ENCODE peak calls at places on chromosomes 5 and 9, in eight cellular contexts. P, G, F, R, Q, T, S and N are unnamed samples. For H3K4me1, the result is how much of the 10 kb centered on the place peaks cover.

GRCh38 chr9:73042155-73042554 is 89.3 kb upstream of the ALDH1A1 start:
- DNase-seq in P (no peak), G (no peak), F (no peak), R (no peak), Q (no peak), T (no peak), S (no peak), N (no peak)

GRCh38 chr9:16729656-16730055 is 140.8 kb downstream of the BNC2 start:
- DNase-seq in P (no peak), G (peak), F (peak), R (no peak), Q (no peak), T (no peak), S (no peak), N (no peak)

GRCh38 chr5:58239731-58240130 is 220.2 kb downstream of the PLK2 start:
- DNase-seq in P (no peak), G (no peak), F (no peak), R (no peak), Q (no peak), T (no peak), S (no peak), N (no peak)

GRCh38 chr5:14935341-14935740 is 63.8 kb upstream of the ANKH start:
- DNase-seq in P (no peak), G (no peak), F (no peak), R (no peak), Q (no peak), T (no peak), S (no peak), N (no peak)

GRCh38 chr5:31469886-31470285 is 62.0 kb downstream of the DROSHA start:
- DNase-seq in P (no peak), G (peak), F (no peak), R (no peak), Q (no peak), T (no peak), S (no peak), N (no peak)

GRCh38 chr5:153781325-153781724 is 257.4 kb downstream of the FAM114A2 start:
- DNase-seq in P (no peak), G (no peak), F (no peak), R (no peak), Q (no peak), T (no peak), S (no peak), N (no peak)

GRCh38 chr5:138955672-138956295 is 80.6 kb upstream of the LRRTM2 start:
- DNase-seq in P (no peak), G (no peak), F (no peak), R (no peak), Q (peak), T (no peak), S (no peak), N (peak)

GRCh38 chr5:14752497-14753071 is 88.1 kb downstream of the OTULIN start:
- DNase-seq in P (no peak), G (no peak), F (no peak), R (peak), Q (no peak), T (no peak), S (no peak), N (no peak)

GRCh38 chr9:127283917-127284316 is 19.3 kb downstream of the GARNL3 start:
- DNase-seq in P (peak), G (peak), F (peak), R (no peak), Q (no peak), T (no peak), S (peak), N (no peak)

GRCh38 chr9:2967779-2968178 is 123.9 kb upstream of the PUM3 start:
- DNase-seq in P (no peak), G (no peak), F (no peak), R (no peak), Q (no peak), T (no peak), S (no peak), N (no peak)

GRCh38 chr9:38359297-38359653 is 33.2 kb upstream of the ALDH1B1 start:
- DNase-seq in P (no peak), G (no peak), F (no peak), R (peak), Q (no peak), T (no peak), S (no peak), N (no peak)

GRCh38 chr5:77568082-77568481 is 70.4 kb downstream of the OTP start:
- DNase-seq in P (no peak), G (no peak), F (no peak), R (no peak), Q (no peak), T (no peak), S (no peak), N (no peak)

GRCh38 chr5:32182463-32183081 is 8.5 kb upstream of the GOLPH3 start:
- DNase-seq in P (no peak), G (no peak), F (no peak), R (no peak), Q (no peak), T (no peak), S (no peak), N (no peak)

GRCh38 chr9:112890106-112891081 is at the start of gene SLC46A2:
- DNase-seq in P (peak), G (no peak), F (no peak), R (no peak), Q (peak), T (peak), S (no peak), N (no peak)

GRCh38 chr5:53908752-53909151 is 348.3 kb downstream of the NDUFS4 start:
- DNase-seq in P (no peak), G (no peak), F (no peak), R (no peak), Q (no peak), T (no peak), S (no peak), N (no peak)

GRCh38 chr5:106521701-106522100 is 1149.0 kb downstream of the EFNA5 start:
- DNase-seq in P (no peak), G (peak), F (no peak), R (no peak), Q (no peak), T (no peak), S (no peak), N (no peak)

GRCh38 chr5:61450170-61450815 is 118.2 kb downstream of the ZSWIM6 start:
- DNase-seq in P (no peak), G (peak), F (peak), R (no peak), Q (no peak), T (no peak), S (no peak), N (no peak)

GRCh38 chr9:120043448-120043847 is 536.5 kb downstream of the CDK5RAP2 start:
- DNase-seq in P (no peak), G (no peak), F (no peak), R (no peak), Q (no peak), T (no peak), S (no peak), N (no peak)

GRCh38 chr9:92042260-92042659 is 73.0 kb downstream of the SPTLC1 start:
- DNase-seq in P (no peak), G (no peak), F (no peak), R (no peak), Q (no peak), T (no peak), S (no peak), N (no peak)

GRCh38 chr9:119020284-119020683 is 349.0 kb downstream of the BRINP1 start:
- DNase-seq in P (no peak), G (no peak), F (no peak), R (no peak), Q (no peak), T (peak), S (no peak), N (no peak)

GRCh38 chr5:180495991-180496741 is 2.0 kb downstream of the CNOT6 start:
- DNase-seq in P (no peak), G (no peak), F (no peak), R (no peak), Q (no peak), T (no peak), S (no peak), N (no peak)

GRCh38 chr5:55633574-55634203 is 78.4 kb downstream of the SLC38A9 start:
- DNase-seq in P (peak), G (peak), F (no peak), R (no peak), Q (no peak), T (peak), S (peak), N (no peak)

GRCh38 chr9:78769684-78770083 is 472.8 kb downstream of the PSAT1 start:
- DNase-seq in P (no peak), G (no peak), F (no peak), R (no peak), Q (no peak), T (no peak), S (no peak), N (no peak)

GRCh38 chr5:174271316-174271715 is 225.8 kb downstream of the NSG2 start:
- DNase-seq in P (no peak), G (no peak), F (no peak), R (no peak), Q (no peak), T (no peak), S (no peak), N (no peak)

GRCh38 chr5:50666261-50667078 is at the start of gene PARP8:
- DNase-seq in P (peak), G (peak), F (peak), R (no peak), Q (peak), T (peak), S (peak), N (peak)

GRCh38 chr5:128825826-128826225 is 139.5 kb upstream of the SLC27A6 start:
- DNase-seq in P (no peak), G (peak), F (no peak), R (no peak), Q (no peak), T (no peak), S (no peak), N (no peak)

GRCh38 chr9:96020822-96021615 is 145.5 kb downstream of the ERCC6L2 start:
- DNase-seq in P (no peak), G (no peak), F (peak), R (no peak), Q (no peak), T (peak), S (no peak), N (no peak)

GRCh38 chr5:55994502-55994997 is at the start of gene IL6ST:
- DNase-seq in P (no peak), G (peak), F (no peak), R (peak), Q (peak), T (no peak), S (no peak), N (peak)

GRCh38 chr9:78189461-78189860 is 46.4 kb upstream of the CEP78 start:
- DNase-seq in P (no peak), G (no peak), F (no peak), R (no peak), Q (no peak), T (no peak), S (no peak), N (no peak)

GRCh38 chr9:97982719-97983523 is at the start of gene ANP32B:
- DNase-seq in P (peak), G (peak), F (peak), R (peak), Q (peak), T (peak), S (peak), N (peak)
- H3K4me1 ChIP-seq in P (under half), G (under half), F (under half), R (half or more), Q (under half), T (under half), S (under half), N (under half)

GRCh38 chr5:140549237-140550144 is 2.0 kb downstream of the EIF4EBP3 start:
- DNase-seq in P (no peak), G (peak), F (peak), R (no peak), Q (peak), T (peak), S (peak), N (peak)
- TF ChIP-seq POLR2A in P (no peak), G (no peak), F (no peak), R (no peak), Q (no peak), T (no peak), S (no peak), N (peak)

DNA sequence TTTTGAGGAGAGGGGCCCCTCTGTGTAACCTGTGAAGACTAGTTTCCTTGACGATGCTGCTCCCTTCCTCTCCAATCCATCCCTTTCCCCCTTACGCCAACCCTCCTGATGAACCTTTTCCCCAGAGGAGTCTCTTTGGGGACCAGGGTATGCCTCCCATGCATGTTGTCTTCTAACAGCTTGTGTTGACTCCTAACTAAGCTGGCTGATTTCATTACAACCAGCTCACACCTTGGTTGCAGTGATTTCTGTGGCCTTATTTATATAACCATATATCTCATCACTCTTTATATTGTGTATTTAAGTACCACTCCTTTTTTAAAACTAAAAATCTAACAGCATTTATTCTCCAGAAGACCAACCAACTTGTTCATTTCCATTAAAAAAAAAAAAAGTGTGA is 42.5 kb downstream of the SFXN1 start:
- DNase-seq in P (no peak), G (no peak), F (no peak), R (no peak), Q (no peak), T (no peak), S (no peak), N (no peak)
- H3K4me1 ChIP-seq in P (under half), G (under half), F (under half), R (under half), Q (under half), T (under half), S (under half), N (under half)

DNA sequence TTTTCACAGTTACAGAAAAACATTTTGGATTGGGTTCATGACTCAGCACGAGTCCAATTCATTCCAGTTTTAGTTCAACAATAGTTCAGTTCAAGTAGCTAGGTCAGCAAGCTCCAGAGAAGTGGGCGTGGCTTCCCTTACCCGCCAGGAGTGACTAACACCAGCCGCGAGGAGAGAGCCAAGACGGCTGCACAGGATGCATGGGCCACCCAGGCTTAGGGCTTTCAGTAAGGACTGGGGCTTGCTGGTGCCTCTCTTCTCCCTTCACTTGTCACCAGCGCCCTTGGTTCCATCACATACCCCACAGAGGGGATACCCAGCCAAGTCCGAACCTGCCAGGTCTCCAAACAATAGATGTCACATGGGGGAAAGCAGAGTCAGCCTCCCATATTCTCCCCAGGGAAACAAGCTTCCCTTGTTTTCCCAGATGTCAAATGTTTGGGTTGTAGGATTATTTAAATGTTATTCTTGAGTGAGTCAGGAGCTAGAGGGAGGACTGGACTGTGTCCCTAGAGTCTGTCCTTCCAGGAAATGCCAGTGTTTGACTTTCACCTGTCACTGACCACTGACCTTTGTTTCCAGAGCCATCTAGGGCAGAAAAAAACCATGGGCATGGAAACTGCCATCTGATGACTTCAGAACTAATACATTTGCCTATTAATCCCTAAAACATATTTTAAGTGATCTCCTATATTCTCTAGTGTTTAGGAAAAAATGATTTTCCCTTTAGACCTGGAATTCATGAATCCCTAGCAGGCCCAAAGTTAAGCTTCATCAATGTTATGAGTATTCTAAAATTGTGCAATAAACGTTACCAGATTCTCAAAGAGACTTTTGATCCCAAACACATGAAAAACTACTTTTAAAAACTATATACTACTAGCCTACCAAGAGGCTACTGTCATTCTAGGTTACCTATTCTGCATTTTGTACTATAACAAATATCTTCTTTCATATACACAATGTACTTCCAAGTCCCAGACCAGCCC is 51.9 kb downstream of the NIPAL4 start:
- DNase-seq in P (peak), G (peak), F (peak), R (peak), Q (peak), T (peak), S (peak), N (peak)
- TF ChIP-seq POLR2A in P (peak), G (no peak), F (no peak), R (no peak), Q (no peak), T (no peak), S (no peak), N (no peak)

DNA sequence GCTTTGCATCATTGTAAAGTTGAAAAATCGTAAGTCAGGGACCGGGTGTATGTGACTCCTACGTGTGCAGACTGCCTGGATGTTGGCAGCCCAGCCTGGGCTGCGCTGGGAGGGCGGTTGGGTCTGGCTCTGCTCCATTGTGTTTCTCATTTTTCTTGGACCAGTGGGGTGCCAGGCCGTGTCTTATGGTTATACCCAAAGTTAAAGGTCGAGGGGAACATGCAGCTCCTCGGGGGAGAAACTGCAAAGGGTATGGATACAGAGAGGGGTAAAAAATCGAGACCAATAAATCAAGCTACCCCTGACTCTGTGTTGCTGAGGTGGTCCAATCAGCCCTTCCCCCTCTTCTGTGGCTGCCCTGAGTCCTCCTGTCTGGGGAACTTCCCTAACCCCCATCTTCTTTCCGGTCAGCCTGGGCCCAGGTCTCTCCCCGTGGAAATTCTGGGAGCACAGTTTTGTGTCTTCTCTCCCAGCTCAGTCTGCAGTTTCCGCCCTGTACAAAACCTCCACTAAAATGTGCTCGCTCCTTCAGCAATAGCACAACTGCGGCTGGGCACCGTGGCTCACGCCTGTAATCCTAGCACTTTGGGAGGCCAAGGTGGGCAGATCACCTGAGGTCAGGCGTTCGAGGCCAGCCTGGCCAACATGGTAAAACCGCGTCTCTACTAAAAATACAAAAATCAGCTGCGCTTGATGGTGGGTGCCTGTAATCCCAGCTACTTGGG is 34.1 kb upstream of the UNC5A start:
- DNase-seq in P (no peak), G (no peak), F (no peak), R (no peak), Q (no peak), T (no peak), S (no peak), N (peak)
- H3K4me1 ChIP-seq in P (under half), G (under half), F (under half), R (under half), Q (under half), T (under half), S (under half), N (under half)

GRCh38 chr9:128702949-128703615 is 779 bp downstream of the PKN3 start:
- DNase-seq in P (peak), G (no peak), F (no peak), R (no peak), Q (no peak), T (peak), S (peak), N (no peak)

GRCh38 chr9:128705051-128705965 is 3.0 kb downstream of the PKN3 start:
- DNase-seq in P (no peak), G (no peak), F (no peak), R (no peak), Q (no peak), T (no peak), S (no peak), N (no peak)

GRCh38 chr9:128703616-128704355 is 1.5 kb downstream of the PKN3 start:
- DNase-seq in P (no peak), G (no peak), F (no peak), R (no peak), Q (peak), T (peak), S (peak), N (no peak)

GRCh38 chr9:128706045-128706444 is 3.7 kb downstream of the PKN3 start:
- DNase-seq in P (no peak), G (no peak), F (no peak), R (no peak), Q (no peak), T (no peak), S (no peak), N (peak)

GRCh38 chr9:128704356-128704670 is 2.0 kb downstream of the PKN3 start:
- DNase-seq in P (no peak), G (no peak), F (no peak), R (no peak), Q (no peak), T (no peak), S (no peak), N (no peak)
- TF ChIP-seq POLR2A in P (no peak), G (no peak), F (no peak), R (no peak), Q (no peak), T (no peak), S (no peak), N (no peak)